ENCODE peak calls at places on chromosomes 6 and 20, in six cellular contexts. Z is mucosa of descending colon, X is stomach, I is fibroblast of villous mesenchyme, J is PC-3, F is vagina. Y is an unnamed sample.
A peak's percentile ranks its signal among the peaks of the same experiment; 100 is the strongest.

GRCh38 chr6:146543940-146544661 is 468 bp downstream of the RAB32 start:
- DNase-seq in Z (peak; percentile 71), X (peak; percentile 49), I (peak; percentile 51), J (peak; percentile 24), F (no peak), Y (peak; percentile 36)

GRCh38 chr6:149093643-149094042 is 223.9 kb upstream of the TAB2 start:
- DNase-seq in Z (no peak), X (no peak), I (peak; percentile 33), J (peak; percentile 59), F (no peak), Y (no peak)

GRCh38 chr20:1935696-1936366 is 40.6 kb downstream of the SIRPA start:
- DNase-seq in Z (peak; percentile 76), X (no peak), I (no peak), J (no peak), F (no peak), Y (no peak)

GRCh38 chr20:20073851-20074252 is 21.5 kb downstream of the CFAP61 start:
- DNase-seq in Z (no peak), X (no peak), I (no peak), J (no peak), F (no peak), Y (no peak)

GRCh38 chr6:161303628-161304340 is 29.9 kb upstream of the AGPAT4 start:
- DNase-seq in Z (no peak), X (no peak), I (no peak), J (peak; percentile 70), F (no peak), Y (no peak)

GRCh38 chr6:157505912-157506491 is 125.0 kb downstream of the ZDHHC14 start:
- DNase-seq in Z (no peak), X (no peak), I (no peak), J (no peak), F (no peak), Y (no peak)

GRCh38 chr6:35469711-35470662 is 1.8 kb downstream of the RPL10A start:
- DNase-seq in Z (no peak), X (peak; percentile 39), I (peak; percentile 37), J (peak; percentile 54), F (no peak), Y (no peak)

GRCh38 chr6:135291288-135292116 is 110.4 kb downstream of the MYB start:
- DNase-seq in Z (no peak), X (no peak), I (no peak), J (no peak), F (no peak), Y (no peak)

GRCh38 chr6:155436981-155437749 is 18.5 kb downstream of the NOX3 start:
- DNase-seq in Z (peak; percentile 59), X (no peak), I (no peak), J (no peak), F (no peak), Y (no peak)

GRCh38 chr20:23637282-23638221 is at the start of gene CST3:
- DNase-seq in Z (peak; percentile 93), X (peak; percentile 91), I (peak; percentile 91), J (peak; percentile 84), F (no peak), Y (peak; percentile 93)

GRCh38 chr20:64047968-64048401 is 1.5 kb downstream of the SOX18 start:
- DNase-seq in Z (no peak), X (no peak), I (no peak), J (no peak), F (no peak), Y (no peak)

GRCh38 chr6:127148511-127148910 is 30.0 kb downstream of the RSPO3 start:
- DNase-seq in Z (no peak), X (no peak), I (no peak), J (no peak), F (no peak), Y (no peak)

GRCh38 chr20:54189630-54190029 is 15.8 kb upstream of the CYP24A1 start:
- DNase-seq in Z (no peak), X (no peak), I (no peak), J (peak; percentile 36), F (no peak), Y (no peak)

GRCh38 chr20:54193817-54194216 is 14.1 kb upstream of the PFDN4 start:
- DNase-seq in Z (no peak), X (no peak), I (no peak), J (no peak), F (no peak), Y (no peak)

GRCh38 chr20:54194724-54195438 is 13.0 kb upstream of the PFDN4 start:
- DNase-seq in Z (no peak), X (no peak), I (no peak), J (peak; percentile 59), F (no peak), Y (no peak)

GRCh38 chr20:54188132-54188835 is 14.5 kb upstream of the CYP24A1 start:
- DNase-seq in Z (no peak), X (no peak), I (peak; percentile 45), J (no peak), F (no peak), Y (no peak)

DNA sequence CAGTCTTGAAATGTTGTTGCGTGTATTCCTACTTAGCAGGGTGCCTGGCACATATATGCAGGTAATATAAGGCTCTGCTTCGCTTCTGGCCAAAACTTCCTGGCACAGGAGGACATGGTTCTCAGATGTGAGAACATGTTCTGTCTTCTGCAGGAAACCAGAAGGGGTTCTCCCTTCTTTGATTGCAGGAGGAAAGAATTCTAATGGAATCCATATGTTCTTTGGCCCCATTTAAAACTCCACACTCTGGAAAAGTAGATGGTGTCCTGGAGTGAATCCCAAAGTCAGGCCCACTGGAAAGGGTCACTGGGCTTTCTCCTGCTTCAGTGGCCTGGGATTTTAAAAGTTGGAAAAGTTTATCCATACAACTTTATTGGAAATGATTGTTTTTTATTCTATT is 16.4 kb upstream of the CYP24A1 start:
- DNase-seq in Z (no peak), X (no peak), I (no peak), J (no peak), F (no peak), Y (no peak)
- H3K4me3 ChIP-seq in Z (no peak overlapping the region), X (no peak overlapping the region), I (no peak overlapping the region), J (no peak overlapping the region), F (no peak overlapping the region), Y (no peak overlapping the region)

GRCh38 chr6:28136585-28137457 is 4.9 kb upstream of the ZKSCAN8 start:
- DNase-seq in Z (peak; percentile 89), X (peak; percentile 89), I (peak; percentile 98), J (peak; percentile 90), F (no peak), Y (peak; percentile 92)
- TF ChIP-seq CTCF in Z (no peak), X (no peak), I (no peak), J (no peak), F (no peak), Y (no peak)

GRCh38 chr6:63571382-63571882 is 848 bp upstream of the LOC128125822 start:
- DNase-seq in Z (no peak), X (no peak), I (peak; percentile 71), J (no peak), F (no peak), Y (no peak)
- H3K4me3 ChIP-seq in Z (no peak overlapping the region), X (peak overlapping the region; percentile 100), I (peak overlapping the region; percentile 70), J (peak overlapping the region; percentile 84), F (peak overlapping the region; percentile 93), Y (no peak overlapping the region)

GRCh38 chr6:169326067-169326799 is 72.6 kb upstream of the THBS2 start:
- DNase-seq in Z (peak; percentile 14), X (no peak), I (peak; percentile 43), J (peak; percentile 45), F (no peak), Y (no peak)
- TF ChIP-seq CTCF in Z (no peak), X (no peak), I (peak; percentile 45), J (peak; percentile 43), F (no peak), Y (no peak)

DNA sequence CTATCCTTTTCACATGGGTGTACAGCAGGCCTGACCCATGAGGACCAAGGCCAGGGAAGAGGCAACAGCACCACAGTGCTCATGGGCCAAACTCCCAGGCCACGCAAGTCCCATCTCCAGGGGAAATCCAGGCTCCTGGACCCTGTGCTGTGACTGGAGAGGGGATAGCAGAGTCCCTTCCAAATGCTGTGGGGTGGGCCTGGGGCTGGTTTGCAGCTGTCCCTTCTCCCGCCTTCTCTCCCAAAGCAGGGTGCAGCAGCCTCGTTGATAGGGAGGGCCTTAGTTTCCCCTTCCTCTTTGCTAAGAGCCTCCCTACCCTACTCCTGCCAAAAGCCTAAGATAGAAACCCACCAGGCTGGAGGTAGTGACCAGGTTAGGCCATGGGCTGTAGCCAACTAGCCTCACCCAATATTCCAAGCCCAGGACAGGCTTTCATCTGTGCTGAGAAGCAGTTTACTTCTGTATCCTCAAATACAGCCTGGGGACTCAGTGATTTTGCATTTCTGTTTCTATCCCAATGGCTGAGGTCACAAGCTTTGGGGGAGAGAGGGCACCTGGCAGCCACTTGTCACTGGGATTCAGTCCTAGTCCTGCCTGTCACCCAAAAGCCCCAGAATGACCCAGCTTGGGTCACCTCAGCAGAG is 1.4 kb downstream of the CTSZ start:
- DNase-seq in Z (no peak), X (no peak), I (no peak), J (no peak), F (no peak), Y (no peak)
- H3K4me3 ChIP-seq in Z (peak overlapping the region; percentile 59), X (peak overlapping the region; percentile 82), I (peak overlapping the region; percentile 78), J (peak overlapping the region; percentile 96), F (peak overlapping the region; percentile 78), Y (peak overlapping the region; percentile 78)

DNA sequence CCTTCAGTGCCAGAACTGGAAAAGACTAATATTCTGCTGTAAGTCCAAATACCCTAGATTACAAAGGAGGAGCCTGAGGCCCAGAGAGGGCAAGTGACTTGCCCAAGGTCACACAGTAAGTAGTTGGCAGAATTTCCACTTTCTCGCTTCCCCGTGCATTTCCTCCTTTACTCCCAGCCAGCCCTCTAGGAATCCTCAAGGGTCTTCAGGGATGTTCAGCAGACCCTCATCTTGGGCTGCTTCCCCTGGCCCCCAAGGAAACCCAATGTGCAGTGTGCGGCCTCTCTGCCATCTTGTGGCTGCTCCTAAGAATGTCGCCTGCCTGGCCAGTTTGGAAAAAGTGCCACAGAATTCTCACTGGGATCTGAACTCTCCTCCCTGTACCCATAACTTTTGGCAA is 217.7 kb upstream of the LRFN2 start:
- DNase-seq in Z (no peak), X (no peak), I (no peak), J (no peak), F (no peak), Y (no peak)
- TF ChIP-seq CTCF in Z (no peak), X (no peak), I (peak; percentile 36), J (peak; percentile 25), F (no peak), Y (no peak)

Y was measured in lung.